ENCODE peak calls at places on chromosome 5, in six cellular contexts. P is activated CD4-positive, alpha-beta T cell treated with anti-CD3 and anti-CD28 coated beads for 24 hours; D is EL; Z is AG09319; E is foreskin keratinocyte; Q is neural crest cell. Y is an unnamed sample.

GRCh38 chr5:135398160-135398854 is 724 bp downstream of the MACROH2A1 start:
- DNase-seq in P (no peak), D (peak), Z (no peak), E (peak), Q (peak), Y (no peak)

GRCh38 chr5:138676556-138677193 is 76.5 kb upstream of the CTNNA1 start:
- DNase-seq in P (no peak), D (no peak), Z (no peak), E (no peak), Q (no peak), Y (no peak)

GRCh38 chr5:34706084-34706483 is 50.0 kb downstream of the RAI14 start:
- DNase-seq in P (no peak), D (no peak), Z (no peak), E (no peak), Q (no peak), Y (no peak)

GRCh38 chr5:148820778-148821395 is 5.5 kb upstream of the ADRB2 start:
- DNase-seq in P (no peak), D (peak), Z (no peak), E (no peak), Q (peak), Y (peak)

GRCh38 chr5:181173420-181174342 is 26.3 kb downstream of the OR2V2 start:
- DNase-seq in P (peak), D (peak), Z (no peak), E (peak), Q (no peak), Y (peak)

GRCh38 chr5:17373406-17374110 is 124.5 kb upstream of the TAF11L2 start:
- DNase-seq in P (no peak), D (no peak), Z (no peak), E (no peak), Q (peak), Y (no peak)

GRCh38 chr5:68429510-68429909 is 214.0 kb downstream of the PIK3R1 start:
- DNase-seq in P (no peak), D (no peak), Z (no peak), E (no peak), Q (no peak), Y (no peak)

GRCh38 chr5:142720561-142721275 is 34.8 kb upstream of the FGF1 start:
- DNase-seq in P (no peak), D (no peak), Z (no peak), E (peak), Q (no peak), Y (peak)

GRCh38 chr5:177495243-177496060 is 2.0 kb downstream of the PDLIM7 start:
- DNase-seq in P (no peak), D (peak), Z (peak), E (peak), Q (peak), Y (peak)

GRCh38 chr5:57956606-57957005 is 474.0 kb upstream of the ACTBL2 start:
- DNase-seq in P (no peak), D (no peak), Z (no peak), E (no peak), Q (no peak), Y (no peak)

GRCh38 chr5:107926121-107926520 is 255.4 kb upstream of the EFNA5 start:
- DNase-seq in P (no peak), D (no peak), Z (no peak), E (no peak), Q (no peak), Y (no peak)

GRCh38 chr5:103475629-103476240 is 86.9 kb downstream of the NUDT12 start:
- DNase-seq in P (no peak), D (peak), Z (no peak), E (peak), Q (no peak), Y (peak)

GRCh38 chr5:129459485-129460120 is 495 bp upstream of the ADAMTS19 start:
- DNase-seq in P (no peak), D (peak), Z (no peak), E (peak), Q (peak), Y (peak)

GRCh38 chr5:2184563-2185540 is 302.1 kb upstream of the IRX4 start:
- DNase-seq in P (no peak), D (no peak), Z (no peak), E (no peak), Q (no peak), Y (no peak)

GRCh38 chr5:56717253-56717987 is 97.9 kb upstream of the MAP3K1 start:
- DNase-seq in P (no peak), D (no peak), Z (no peak), E (peak), Q (no peak), Y (no peak)

GRCh38 chr5:32711693-32712462 is 757 bp downstream of the NPR3 start:
- DNase-seq in P (no peak), D (peak), Z (no peak), E (peak), Q (peak), Y (peak)

GRCh38 chr5:97455996-97456395 is 272.9 kb upstream of the RIOK2 start:
- DNase-seq in P (no peak), D (no peak), Z (no peak), E (no peak), Q (no peak), Y (no peak)

GRCh38 chr5:67160985-67161384 is 35.6 kb downstream of the CD180 start:
- DNase-seq in P (no peak), D (peak), Z (no peak), E (peak), Q (no peak), Y (peak)

GRCh38 chr5:6950250-6950649 is 237.0 kb downstream of the TENT4A start:
- DNase-seq in P (no peak), D (no peak), Z (no peak), E (no peak), Q (no peak), Y (no peak)

GRCh38 chr5:78647838-78648358 is 674 bp downstream of the LHFPL2 start:
- DNase-seq in P (no peak), D (peak), Z (no peak), E (peak), Q (peak), Y (peak)

GRCh38 chr5:74685979-74686631 is 1.1 kb downstream of the HEXB start:
- DNase-seq in P (no peak), D (peak), Z (no peak), E (no peak), Q (no peak), Y (peak)

GRCh38 chr5:34001231-34001935 is 6.5 kb downstream of the AMACR start:
- DNase-seq in P (no peak), D (peak), Z (no peak), E (no peak), Q (no peak), Y (peak)

GRCh38 chr5:10645671-10646070 is 81.8 kb downstream of the ANKRD33B start:
- DNase-seq in P (no peak), D (no peak), Z (no peak), E (no peak), Q (no peak), Y (no peak)

GRCh38 chr5:123537256-123537655 is 25.3 kb downstream of the CSNK1G3 start:
- DNase-seq in P (no peak), D (no peak), Z (no peak), E (no peak), Q (no peak), Y (no peak)